ENCODE peak calls at places on chromosomes 3 and 15, in four cellular contexts. A, E, L and F are unnamed samples.
A peak's percentile ranks its signal among the peaks of the same experiment; 100 is the strongest.

GRCh38 chr3:197736010-197736490 is 654 bp downstream of the RUBCN start:
- DNase-seq in A (no peak), E (peak; percentile 19), L (peak; percentile 18), F (no peak)

GRCh38 chr15:93291380-93291779 is 202.4 kb upstream of the RGMA start:
- DNase-seq in A (no peak), E (no peak), L (no peak), F (no peak)

GRCh38 chr3:126466886-126467610 is 8.6 kb downstream of the ZXDC start:
- DNase-seq in A (no peak), E (no peak), L (no peak), F (peak; percentile 43)

GRCh38 chr3:52685705-52686691 is at the start of the genes GNL3 and PBRM1:
- DNase-seq in A (peak; percentile 92), E (peak; percentile 94), L (peak; percentile 95), F (peak; percentile 98)

GRCh38 chr3:38003371-38003816 is 12.8 kb downstream of the VILL start:
- DNase-seq in A (peak; percentile 67), E (peak; percentile 67), L (peak; percentile 63), F (peak; percentile 79)

GRCh38 chr15:100340721-100341661 is 784 bp downstream of the ADAMTS17 start:
- DNase-seq in A (no peak), E (peak; percentile 43), L (peak; percentile 37), F (peak; percentile 68)

GRCh38 chr15:75200765-75201608 is 695 bp upstream of the C15orf39 start:
- DNase-seq in A (no peak), E (peak; percentile 92), L (no peak), F (peak; percentile 91)

GRCh38 chr3:41188291-41188690 is 11.0 kb upstream of the CTNNB1 start:
- DNase-seq in A (no peak), E (no peak), L (no peak), F (no peak)

GRCh38 chr15:80931721-80932609 is 57.7 kb downstream of the MESD start:
- DNase-seq in A (no peak), E (no peak), L (peak; percentile 64), F (no peak)

GRCh38 chr15:66961407-66961884 is 104.0 kb upstream of the SMAD3 start:
- DNase-seq in A (no peak), E (no peak), L (no peak), F (no peak)

GRCh38 chr15:89090791-89091666 is 2.8 kb downstream of the ABHD2 start:
- DNase-seq in A (peak; percentile 73), E (peak; percentile 82), L (peak; percentile 68), F (peak; percentile 89)

GRCh38 chr15:59315914-59316428 is 56.7 kb downstream of the MYO1E start:
- DNase-seq in A (no peak), E (peak; percentile 26), L (no peak), F (no peak)

GRCh38 chr3:10666621-10667020 is 149.4 kb upstream of the SLC6A11 start:
- DNase-seq in A (peak; percentile 46), E (no peak), L (no peak), F (no peak)

GRCh38 chr3:71074416-71074815 is 509.1 kb downstream of the FOXP1 start:
- DNase-seq in A (no peak), E (no peak), L (no peak), F (no peak)

GRCh38 chr3:81876826-81877225 is 115.4 kb upstream of the GBE1 start:
- DNase-seq in A (no peak), E (no peak), L (no peak), F (no peak)

GRCh38 chr3:155190686-155191085 is 102.8 kb downstream of the STRIT1 start:
- DNase-seq in A (no peak), E (no peak), L (no peak), F (no peak)

GRCh38 chr3:197680955-197681521 is 55.7 kb downstream of the RUBCN start:
- DNase-seq in A (no peak), E (peak; percentile 95), L (no peak), F (no peak)

GRCh38 chr15:101250931-101251829 is 668 bp downstream of the CHSY1 start:
- DNase-seq in A (no peak), E (peak; percentile 47), L (peak; percentile 47), F (peak; percentile 83)

GRCh38 chr3:16738451-16738850 is 133.2 kb upstream of the DAZL start:
- DNase-seq in A (no peak), E (no peak), L (no peak), F (no peak)

GRCh38 chr3:9108876-9109569 is 140.4 kb downstream of the SRGAP3 start:
- DNase-seq in A (no peak), E (no peak), L (no peak), F (no peak)

GRCh38 chr3:117399311-117400068 is 689.9 kb downstream of the TUSC7 start:
- DNase-seq in A (no peak), E (no peak), L (no peak), F (no peak)

GRCh38 chr3:160676547-160677303 is at the start of gene ARL14:
- DNase-seq in A (no peak), E (peak; percentile 77), L (no peak), F (no peak)

GRCh38 chr3:20575153-20575552 is 389.1 kb upstream of the SGO1 start:
- DNase-seq in A (no peak), E (no peak), L (no peak), F (no peak)

GRCh38 chr15:63210151-63211051 is 21.0 kb downstream of the RAB8B start:
- DNase-seq in A (no peak), E (no peak), L (no peak), F (no peak)

GRCh38 chr3:112011376-112011940 is 12.7 kb downstream of the TAGLN3 start:
- DNase-seq in A (no peak), E (no peak), L (no peak), F (no peak)

GRCh38 chr15:90270502-90271150 is 5.2 kb downstream of the NGRN start:
- DNase-seq in A (no peak), E (no peak), L (no peak), F (no peak)

GRCh38 chr3:119782435-119782834 is 534 bp downstream of the NR1I2 start:
- DNase-seq in A (no peak), E (no peak), L (no peak), F (no peak)

GRCh38 chr3:195906865-195907729 is 1.3 kb downstream of the TNK2 start:
- DNase-seq in A (no peak), E (peak; percentile 49), L (peak; percentile 60), F (peak; percentile 84)
- TF ChIP-seq CTCF in A (no peak), E (no peak), L (no peak), F (no peak)

DNA sequence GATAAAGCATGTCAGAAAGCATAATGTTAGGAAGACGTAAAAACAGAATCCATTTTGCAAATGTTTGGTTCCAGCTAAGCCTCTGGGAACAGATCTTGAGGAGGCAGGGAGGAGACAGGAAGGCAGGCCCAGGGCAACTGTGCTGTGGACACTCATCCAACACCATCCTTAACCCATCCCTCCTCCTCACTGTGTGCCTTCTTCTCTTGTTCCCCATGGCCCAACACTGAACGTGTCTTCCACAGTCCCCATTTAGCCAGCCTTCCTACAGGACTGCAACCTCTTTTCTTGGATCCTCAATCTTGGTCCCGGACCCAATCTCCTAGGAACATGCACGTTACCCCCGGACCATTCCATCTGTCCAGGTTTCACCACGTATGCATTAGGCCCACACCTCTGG is 15.4 kb downstream of the C2CD4B start:
- DNase-seq in A (no peak), E (no peak), L (no peak), F (no peak)
- H3K27ac ChIP-seq in A (no peak overlapping the region), E (peak overlapping the region; percentile 82), L (no peak overlapping the region), F (no peak overlapping the region)

DNA sequence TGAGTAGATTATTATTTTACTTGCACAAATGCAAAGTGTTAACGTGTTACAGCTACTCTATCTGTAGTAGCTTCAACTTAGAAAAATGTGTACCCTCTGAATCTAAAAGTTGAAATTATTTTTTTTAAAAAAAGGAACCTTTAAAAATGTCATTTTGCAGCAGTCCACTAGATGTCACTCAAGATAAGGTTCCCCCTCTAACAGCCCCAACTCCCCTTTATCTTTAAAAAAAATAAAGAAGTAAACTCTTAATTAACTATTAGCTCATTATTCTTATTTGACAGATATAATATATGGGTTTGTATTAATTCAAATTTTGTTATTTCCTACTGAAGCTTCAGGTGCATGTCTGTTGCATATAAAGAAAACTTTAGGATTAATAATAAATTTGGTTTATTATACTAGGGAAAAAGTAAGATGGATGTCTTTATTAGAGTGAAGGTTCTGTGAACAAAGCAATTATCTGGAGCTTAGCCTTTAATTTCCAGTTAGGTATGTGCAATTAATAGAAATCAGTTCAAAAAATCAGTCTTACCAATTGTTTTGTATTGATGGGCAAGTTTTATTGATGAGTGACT is 288.5 kb downstream of the VGLL3 start:
- DNase-seq in A (no peak), E (no peak), L (no peak), F (no peak)
- TF ChIP-seq CTCF in A (peak; percentile 17), E (peak; percentile 17), L (no peak), F (no peak)

GRCh38 chr15:52362497-52362896 is 66.9 kb upstream of the MYO5C start:
- DNase-seq in A (no peak), E (no peak), L (no peak), F (no peak)
- H3K27ac ChIP-seq in A (peak overlapping the region; percentile 9), E (no peak overlapping the region), L (no peak overlapping the region), F (no peak overlapping the region)

DNA sequence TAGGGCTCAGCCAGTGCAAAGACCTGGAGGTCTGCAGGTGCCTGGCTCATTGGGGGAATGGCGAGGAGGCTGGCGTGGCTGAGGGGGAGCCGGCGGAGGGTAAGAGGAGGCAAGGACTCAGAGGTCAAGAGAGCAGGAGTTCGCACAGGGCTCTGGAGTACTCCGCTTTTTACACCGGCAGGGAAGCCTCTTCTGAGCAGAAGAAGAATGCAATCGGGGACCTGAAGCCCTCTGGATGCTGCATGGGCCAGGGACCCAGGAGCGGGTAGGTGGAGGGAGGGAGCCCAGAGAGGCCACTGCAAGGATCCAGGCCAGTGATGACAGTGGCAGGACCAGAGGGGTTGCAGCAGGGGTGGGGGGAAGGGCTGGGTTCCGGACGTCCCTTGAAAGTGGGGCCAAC is 70.4 kb upstream of the TAMM41 start:
- DNase-seq in A (no peak), E (no peak), L (no peak), F (no peak)
- TF ChIP-seq CTCF in A (no peak), E (no peak), L (no peak), F (no peak)

GRCh38 chr15:31021067-31021665 is 29.7 kb upstream of the MTMR10 start:
- DNase-seq in A (no peak), E (no peak), L (no peak), F (no peak)

GRCh38 chr15:31019986-31020385 is 28.6 kb upstream of the MTMR10 start:
- DNase-seq in A (no peak), E (no peak), L (no peak), F (no peak)

GRCh38 chr15:31023841-31024240 is 32.4 kb upstream of the MTMR10 start:
- DNase-seq in A (no peak), E (no peak), L (no peak), F (no peak)

GRCh38 chr15:31024330-31024729 is 32.9 kb upstream of the MTMR10 start:
- DNase-seq in A (no peak), E (peak; percentile 38), L (no peak), F (no peak)

DNA sequence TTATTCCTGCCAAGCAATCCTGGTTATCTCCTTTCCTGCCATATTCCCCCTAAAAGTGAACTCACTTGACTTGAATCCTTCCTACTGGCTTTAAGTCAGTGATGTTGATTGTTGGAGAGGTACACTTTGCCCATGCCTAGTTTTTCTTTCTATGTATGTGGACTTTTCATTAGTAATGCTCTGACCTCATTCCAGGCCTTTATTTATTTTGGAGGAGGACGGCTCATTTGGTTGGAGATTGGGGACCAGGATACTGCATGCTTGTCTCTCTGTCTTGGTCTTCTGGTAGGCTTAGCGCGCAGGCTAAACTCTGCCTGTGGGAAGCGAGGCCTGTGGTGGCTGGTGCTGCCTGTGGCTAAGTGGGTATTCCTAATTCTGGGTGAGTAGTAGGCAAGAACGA is 29.1 kb upstream of the MTMR10 start:
- DNase-seq in A (no peak), E (no peak), L (no peak), F (no peak)
- H3K27ac ChIP-seq in A (no peak overlapping the region), E (no peak overlapping the region), L (no peak overlapping the region), F (no peak overlapping the region)

GRCh38 chr3:149658444-149659172 is 783 bp upstream of the WWTR1 start:
- DNase-seq in A (peak; percentile 77), E (peak; percentile 69), L (peak; percentile 77), F (peak; percentile 92)
- TF ChIP-seq CTCF in A (peak; percentile 41), E (no peak), L (peak; percentile 24), F (peak; percentile 2)

GRCh38 chr3:4988815-4989648 is 9.8 kb downstream of the BHLHE40 start:
- DNase-seq in A (peak; percentile 50), E (peak; percentile 94), L (peak; percentile 69), F (peak; percentile 40)
- H3K27ac ChIP-seq in A (peak overlapping the region; percentile 100), E (peak overlapping the region; percentile 99), L (peak overlapping the region; percentile 100), F (no peak overlapping the region)